ENCODE peak calls at places on chromosomes 5 and 9, in four cellular contexts. One of them, this sample, is unnamed.

GRCh38 chr5:81140461-81140860 is 92.7 kb upstream of the CKMT2 start:
- DNase-seq in tibial nerve: no peak
- DNase-seq in transverse colon: no peak
- DNase-seq in suprapubic skin: no peak
- DNase-seq in this sample: no peak

GRCh38 chr9:95822583-95823431 is 52.7 kb upstream of the ERCC6L2 start:
- DNase-seq in tibial nerve: no peak
- DNase-seq in suprapubic skin: no peak
- DNase-seq in transverse colon: no peak
- DNase-seq in this sample: no peak

GRCh38 chr5:152124413-152125082 is 199.9 kb upstream of the GLRA1 start:
- DNase-seq in tibial nerve: no peak
- DNase-seq in suprapubic skin: no peak
- DNase-seq in transverse colon: peak; percentile 14
- DNase-seq in this sample: no peak

GRCh38 chr9:107094370-107094769 is 188.7 kb upstream of the RAD23B start:
- DNase-seq in suprapubic skin: no peak
- DNase-seq in transverse colon: no peak
- DNase-seq in tibial nerve: no peak
- DNase-seq in this sample: no peak

GRCh38 chr5:125054106-125054505 is 307.7 kb upstream of the ZNF608 start:
- DNase-seq in transverse colon: no peak
- DNase-seq in suprapubic skin: no peak
- DNase-seq in tibial nerve: no peak
- DNase-seq in this sample: no peak

GRCh38 chr9:131403493-131403773 is 9.5 kb downstream of the PRRC2B start:
- DNase-seq in suprapubic skin: no peak
- DNase-seq in tibial nerve: no peak
- DNase-seq in transverse colon: no peak
- DNase-seq in this sample: no peak

GRCh38 chr5:139844472-139845145 is 49.0 kb downstream of the PSD2 start:
- DNase-seq in transverse colon: peak; percentile 74
- DNase-seq in tibial nerve: peak; percentile 39
- DNase-seq in suprapubic skin: peak; percentile 86
- DNase-seq in this sample: peak; percentile 59

GRCh38 chr5:65577141-65577540 is 14.0 kb downstream of the PPWD1 start:
- DNase-seq in transverse colon: no peak
- DNase-seq in suprapubic skin: no peak
- DNase-seq in tibial nerve: no peak
- DNase-seq in this sample: no peak

GRCh38 chr5:128062172-128062746 is 21.3 kb upstream of the SLC12A2 start:
- DNase-seq in tibial nerve: no peak
- DNase-seq in suprapubic skin: no peak
- DNase-seq in transverse colon: peak; percentile 13
- DNase-seq in this sample: no peak

GRCh38 chr9:20209421-20210340 is 412.6 kb downstream of the MLLT3 start:
- DNase-seq in suprapubic skin: no peak
- DNase-seq in tibial nerve: no peak
- DNase-seq in transverse colon: no peak
- DNase-seq in this sample: no peak

GRCh38 chr5:115816226-115817042 is at the start of gene CDO1:
- DNase-seq in tibial nerve: peak; percentile 61
- DNase-seq in transverse colon: peak; percentile 8
- DNase-seq in suprapubic skin: peak; percentile 82
- DNase-seq in this sample: peak; percentile 49

GRCh38 chr5:31196309-31196708 is 2.8 kb downstream of the CDH6 start:
- DNase-seq in transverse colon: no peak
- DNase-seq in suprapubic skin: no peak
- DNase-seq in tibial nerve: no peak
- DNase-seq in this sample: no peak

GRCh38 chr5:88556415-88556814 is 287.8 kb upstream of the TMEM161B start:
- DNase-seq in suprapubic skin: no peak
- DNase-seq in tibial nerve: no peak
- DNase-seq in transverse colon: no peak
- DNase-seq in this sample: no peak

GRCh38 chr5:78893959-78894676 is 91.0 kb downstream of the ARSB start:
- DNase-seq in suprapubic skin: no peak
- DNase-seq in transverse colon: no peak
- DNase-seq in tibial nerve: no peak
- DNase-seq in this sample: no peak

GRCh38 chr5:170440771-170441370 is 51.7 kb upstream of the KCNMB1 start:
- DNase-seq in transverse colon: no peak
- DNase-seq in suprapubic skin: no peak
- DNase-seq in tibial nerve: no peak
- DNase-seq in this sample: no peak

GRCh38 chr9:14687042-14687719 is 6.1 kb downstream of the ZDHHC21 start:
- DNase-seq in tibial nerve: no peak
- DNase-seq in transverse colon: no peak
- DNase-seq in suprapubic skin: no peak
- DNase-seq in this sample: no peak

GRCh38 chr9:4349841-4350418 is 50.1 kb upstream of the GLIS3 start:
- DNase-seq in tibial nerve: no peak
- DNase-seq in suprapubic skin: no peak
- DNase-seq in transverse colon: no peak
- DNase-seq in this sample: no peak

GRCh38 chr9:18424132-18424531 is 49.8 kb upstream of the ADAMTSL1 start:
- DNase-seq in tibial nerve: no peak
- DNase-seq in transverse colon: no peak
- DNase-seq in suprapubic skin: no peak
- DNase-seq in this sample: no peak

GRCh38 chr5:95102080-95102479 is 182.8 kb downstream of the MCTP1 start:
- DNase-seq in suprapubic skin: no peak
- DNase-seq in tibial nerve: no peak
- DNase-seq in transverse colon: no peak
- DNase-seq in this sample: no peak

GRCh38 chr5:128362398-128362797 is 175.6 kb downstream of the FBN2 start:
- DNase-seq in transverse colon: no peak
- DNase-seq in tibial nerve: no peak
- DNase-seq in suprapubic skin: no peak
- DNase-seq in this sample: no peak

GRCh38 chr5:106853266-106853665 is 817.5 kb downstream of the EFNA5 start:
- DNase-seq in tibial nerve: no peak
- DNase-seq in transverse colon: no peak
- DNase-seq in suprapubic skin: no peak
- DNase-seq in this sample: no peak

GRCh38 chr9:113399646-113400200 is 1.4 kb downstream of the ALAD start:
- DNase-seq in suprapubic skin: no peak
- DNase-seq in tibial nerve: no peak
- DNase-seq in transverse colon: no peak
- DNase-seq in this sample: no peak

GRCh38 chr9:3777137-3777536 is 251.3 kb upstream of the RFX3 start:
- DNase-seq in tibial nerve: no peak
- DNase-seq in transverse colon: no peak
- DNase-seq in suprapubic skin: no peak
- DNase-seq in this sample: no peak

GRCh38 chr9:131657456-131657855 is 82.4 kb downstream of the RAPGEF1 start:
- DNase-seq in transverse colon: no peak
- DNase-seq in tibial nerve: no peak
- DNase-seq in suprapubic skin: no peak
- DNase-seq in this sample: no peak

GRCh38 chr9:83582026-83582425 is 40.9 kb upstream of the IDNK start:
- DNase-seq in transverse colon: no peak
- DNase-seq in suprapubic skin: no peak
- DNase-seq in tibial nerve: no peak
- DNase-seq in this sample: no peak

GRCh38 chr5:16912080-16912479 is 24.0 kb downstream of the MYO10 start:
- DNase-seq in suprapubic skin: no peak
- DNase-seq in tibial nerve: no peak
- DNase-seq in transverse colon: no peak
- DNase-seq in this sample: no peak

GRCh38 chr9:108001219-108001618 is 511.6 kb upstream of the KLF4 start:
- DNase-seq in transverse colon: no peak
- DNase-seq in suprapubic skin: no peak
- DNase-seq in tibial nerve: no peak
- DNase-seq in this sample: no peak

GRCh38 chr9:117783828-117784227 is 79.6 kb downstream of the TLR4 start:
- DNase-seq in suprapubic skin: no peak
- DNase-seq in tibial nerve: no peak
- DNase-seq in transverse colon: peak; percentile 18
- DNase-seq in this sample: no peak

GRCh38 chr5:90294604-90295003 is 115.0 kb downstream of the CETN3 start:
- DNase-seq in suprapubic skin: no peak
- DNase-seq in tibial nerve: no peak
- DNase-seq in transverse colon: no peak
- DNase-seq in this sample: no peak

GRCh38 chr5:113221294-113222176 is 213.3 kb downstream of the TSSK1B start:
- DNase-seq in tibial nerve: no peak
- DNase-seq in transverse colon: no peak
- DNase-seq in suprapubic skin: no peak
- DNase-seq in this sample: no peak

GRCh38 chr5:135208555-135209494 is 174.8 kb upstream of the PITX1 start:
- DNase-seq in suprapubic skin: peak; percentile 66
- DNase-seq in transverse colon: peak; percentile 32
- DNase-seq in tibial nerve: no peak
- DNase-seq in this sample: no peak

GRCh38 chr5:82387041-82387818 is 109.1 kb upstream of the RPS23 start:
- DNase-seq in tibial nerve: no peak
- DNase-seq in suprapubic skin: no peak
- DNase-seq in transverse colon: no peak
- DNase-seq in this sample: peak; percentile 39

GRCh38 chr5:54013556-54014157 is 296.7 kb downstream of the ARL15 start:
- DNase-seq in suprapubic skin: no peak
- DNase-seq in transverse colon: peak; percentile 16
- DNase-seq in tibial nerve: no peak
- DNase-seq in this sample: no peak

GRCh38 chr5:178428341-178429155 is 161.6 kb downstream of the COL23A1 start:
- DNase-seq in tibial nerve: no peak
- DNase-seq in transverse colon: no peak
- DNase-seq in suprapubic skin: peak; percentile 75
- DNase-seq in this sample: peak; percentile 25

GRCh38 chr9:128532581-128532980 is 19.8 kb upstream of the SPTAN1 start:
- DNase-seq in transverse colon: no peak
- DNase-seq in tibial nerve: no peak
- DNase-seq in suprapubic skin: no peak
- DNase-seq in this sample: no peak

GRCh38 chr5:154059039-154059430 is 20.3 kb downstream of the MFAP3 start:
- DNase-seq in transverse colon: no peak
- DNase-seq in tibial nerve: no peak
- DNase-seq in suprapubic skin: no peak
- DNase-seq in this sample: no peak

DNA sequence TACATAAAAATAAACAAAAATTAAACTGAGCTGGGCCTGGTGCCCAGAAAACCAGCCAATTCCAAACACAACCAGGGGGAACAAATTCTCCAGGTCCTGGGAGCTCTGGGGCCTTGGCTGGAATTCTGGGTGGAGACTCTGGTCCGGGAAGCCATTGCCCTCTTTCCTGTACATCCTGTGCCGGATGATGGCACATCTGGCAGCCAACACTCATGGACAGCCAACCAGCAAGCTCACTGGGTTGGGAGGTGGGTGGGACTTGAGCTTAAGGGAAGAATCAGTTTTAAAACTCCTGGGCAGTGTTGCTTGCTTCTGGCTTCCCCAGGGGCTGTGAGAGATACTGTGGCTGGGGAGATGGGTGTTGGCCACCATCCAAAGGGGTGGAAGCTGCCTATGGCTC is 56.1 kb downstream of the PCDH1 start:
- DNase-seq in suprapubic skin: no peak
- DNase-seq in transverse colon: no peak
- DNase-seq in tibial nerve: no peak
- DNase-seq in this sample: no peak
- TF ChIP-seq EP300 in suprapubic skin: no peak
- TF ChIP-seq EP300 in transverse colon: no peak
- TF ChIP-seq EP300 in tibial nerve: no peak
- TF ChIP-seq EP300 in this sample: no peak

GRCh38 chr9:137068539-137069507 is 1.5 kb downstream of the SAPCD2 start:
- DNase-seq in transverse colon: peak; percentile 11
- DNase-seq in tibial nerve: no peak
- DNase-seq in suprapubic skin: no peak
- DNase-seq in this sample: no peak

GRCh38 chr9:137070201-137070905 is at the start of gene SAPCD2:
- DNase-seq in tibial nerve: peak; percentile 65
- DNase-seq in transverse colon: peak; percentile 90
- DNase-seq in suprapubic skin: peak; percentile 95
- DNase-seq in this sample: peak; percentile 61

GRCh38 chr9:137071282-137071681 is 925 bp upstream of the SAPCD2 start:
- DNase-seq in suprapubic skin: no peak
- DNase-seq in tibial nerve: no peak
- DNase-seq in transverse colon: peak; percentile 7
- DNase-seq in this sample: no peak

GRCh38 chr9:137069508-137070071 is 767 bp downstream of the SAPCD2 start:
- DNase-seq in suprapubic skin: no peak
- DNase-seq in tibial nerve: no peak
- DNase-seq in transverse colon: peak; percentile 14
- DNase-seq in this sample: no peak

DNA sequence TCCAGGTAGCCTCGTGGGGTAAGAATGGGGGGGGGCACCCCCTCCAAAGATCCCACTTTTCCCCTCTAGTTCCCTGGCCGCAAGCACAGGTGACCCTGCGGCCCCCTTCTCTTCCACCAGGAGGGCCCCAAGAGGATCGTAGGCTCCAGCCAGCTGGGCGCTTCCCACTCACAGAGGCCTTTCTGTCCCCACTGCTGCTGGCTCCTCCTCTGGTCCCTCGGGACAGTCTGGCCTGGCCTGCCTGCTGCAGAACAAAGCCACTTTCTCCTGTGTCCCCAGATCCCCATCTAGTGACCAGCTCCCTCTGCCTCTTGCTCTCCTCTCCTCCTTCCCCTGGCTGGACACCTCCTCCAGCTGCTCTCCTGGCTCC is 534 bp upstream of the SAPCD2 start:
- DNase-seq in suprapubic skin: no peak
- DNase-seq in transverse colon: no peak
- DNase-seq in tibial nerve: peak; percentile 54
- DNase-seq in this sample: no peak
- TF ChIP-seq CTCF in suprapubic skin: no peak
- TF ChIP-seq CTCF in transverse colon: no peak
- TF ChIP-seq CTCF in tibial nerve: no peak
- TF ChIP-seq CTCF in this sample: no peak

GRCh38 chr9:38016375-38017120 is 52.5 kb downstream of the SHB start:
- DNase-seq in tibial nerve: no peak
- DNase-seq in transverse colon: no peak
- DNase-seq in suprapubic skin: no peak
- DNase-seq in this sample: no peak
- H3K4me3 ChIP-seq in tibial nerve: no peak overlapping the region
- H3K4me3 ChIP-seq in transverse colon: no peak overlapping the region
- H3K4me3 ChIP-seq in suprapubic skin: no peak overlapping the region
- H3K4me3 ChIP-seq in this sample: no peak overlapping the region

DNA sequence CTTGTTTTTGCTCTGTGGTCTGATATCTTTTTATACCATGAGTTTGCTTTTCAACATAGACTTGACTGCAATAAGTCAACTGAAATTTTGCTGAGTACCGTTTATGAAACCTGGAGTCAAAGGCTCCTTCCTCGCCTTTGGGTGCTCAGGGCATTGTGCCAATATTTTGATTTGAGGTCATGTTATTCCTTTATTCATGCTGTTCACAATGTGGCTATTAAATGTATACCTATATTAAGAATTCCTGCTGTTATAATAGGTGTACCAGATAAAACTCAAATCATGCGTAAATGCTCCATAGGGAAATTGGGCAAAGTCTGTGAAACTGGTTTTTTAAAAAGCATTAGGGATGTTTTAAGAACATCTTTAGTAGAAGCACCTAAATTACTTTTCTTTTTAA is 334.0 kb upstream of the NUDT12 start:
- DNase-seq in tibial nerve: no peak
- DNase-seq in transverse colon: no peak
- DNase-seq in suprapubic skin: no peak
- DNase-seq in this sample: no peak
- TF ChIP-seq EP300 in tibial nerve: no peak
- TF ChIP-seq EP300 in transverse colon: no peak
- TF ChIP-seq EP300 in suprapubic skin: no peak
- TF ChIP-seq EP300 in this sample: no peak